ENCODE peak calls at places on chromosomes 5 and 9, in nine cellular contexts. One of them, this sample, is unnamed.

GRCh38 chr9:134344068-134344820 is 18.0 kb downstream of the RXRA start:
- DNase-seq in transverse colon: peak; percentile 50
- DNase-seq in spleen: peak; percentile 87
- DNase-seq in NCI-H460: no peak
- DNase-seq in osteocyte: no peak
- DNase-seq in CD4-positive, alpha-beta T cell: no peak
- DNase-seq in NCI-H1092: no peak
- DNase-seq in NCI-H345: no peak
- DNase-seq in mesenteric fat pad: no peak
- DNase-seq in this sample: no peak

GRCh38 chr5:52693279-52693678 is 94.4 kb upstream of the ITGA1 start:
- DNase-seq in osteocyte: no peak
- DNase-seq in NCI-H1092: no peak
- DNase-seq in mesenteric fat pad: no peak
- DNase-seq in spleen: peak; percentile 75
- DNase-seq in CD4-positive, alpha-beta T cell: peak; percentile 17
- DNase-seq in NCI-H345: no peak
- DNase-seq in transverse colon: peak; percentile 15
- DNase-seq in NCI-H460: peak; percentile 13
- DNase-seq in this sample: no peak

GRCh38 chr5:133939668-133940067 is 28.8 kb downstream of the C5orf15 start:
- DNase-seq in mesenteric fat pad: peak; percentile 18
- DNase-seq in transverse colon: no peak
- DNase-seq in NCI-H1092: no peak
- DNase-seq in NCI-H460: no peak
- DNase-seq in NCI-H345: no peak
- DNase-seq in spleen: no peak
- DNase-seq in CD4-positive, alpha-beta T cell: no peak
- DNase-seq in osteocyte: no peak
- DNase-seq in this sample: no peak

GRCh38 chr9:7536310-7536939 is 263.2 kb downstream of the DMAC1 start:
- DNase-seq in CD4-positive, alpha-beta T cell: no peak
- DNase-seq in transverse colon: peak; percentile 57
- DNase-seq in NCI-H460: peak; percentile 18
- DNase-seq in NCI-H345: peak; percentile 41
- DNase-seq in mesenteric fat pad: no peak
- DNase-seq in osteocyte: no peak
- DNase-seq in NCI-H1092: peak; percentile 52
- DNase-seq in spleen: no peak
- DNase-seq in this sample: peak; percentile 15

GRCh38 chr9:129473523-129474244 is 147.2 kb downstream of the C9orf50 start:
- DNase-seq in mesenteric fat pad: no peak
- DNase-seq in CD4-positive, alpha-beta T cell: no peak
- DNase-seq in transverse colon: no peak
- DNase-seq in osteocyte: no peak
- DNase-seq in NCI-H345: no peak
- DNase-seq in NCI-H1092: no peak
- DNase-seq in NCI-H460: no peak
- DNase-seq in spleen: no peak
- DNase-seq in this sample: no peak

GRCh38 chr9:27784999-27785713 is 211.9 kb upstream of the C9orf72 start:
- DNase-seq in NCI-H460: no peak
- DNase-seq in CD4-positive, alpha-beta T cell: no peak
- DNase-seq in spleen: no peak
- DNase-seq in transverse colon: no peak
- DNase-seq in NCI-H1092: no peak
- DNase-seq in osteocyte: no peak
- DNase-seq in mesenteric fat pad: no peak
- DNase-seq in NCI-H345: no peak
- DNase-seq in this sample: no peak

GRCh38 chr5:177370488-177371119 is 12.9 kb downstream of the RGS14 start:
- DNase-seq in NCI-H460: peak; percentile 90
- DNase-seq in osteocyte: peak; percentile 93
- DNase-seq in mesenteric fat pad: peak; percentile 91
- DNase-seq in transverse colon: peak; percentile 87
- DNase-seq in CD4-positive, alpha-beta T cell: peak; percentile 44
- DNase-seq in NCI-H1092: peak; percentile 67
- DNase-seq in spleen: peak; percentile 95
- DNase-seq in NCI-H345: peak; percentile 89
- DNase-seq in this sample: no peak

GRCh38 chr9:82532504-82532903 is 530.4 kb downstream of the RASEF start:
- DNase-seq in CD4-positive, alpha-beta T cell: no peak
- DNase-seq in spleen: no peak
- DNase-seq in osteocyte: no peak
- DNase-seq in NCI-H345: no peak
- DNase-seq in mesenteric fat pad: no peak
- DNase-seq in NCI-H1092: no peak
- DNase-seq in NCI-H460: no peak
- DNase-seq in transverse colon: no peak
- DNase-seq in this sample: no peak

GRCh38 chr9:113654605-113655193 is 191.2 kb downstream of the RGS3 start:
- DNase-seq in mesenteric fat pad: peak; percentile 90
- DNase-seq in NCI-H1092: no peak
- DNase-seq in NCI-H345: no peak
- DNase-seq in CD4-positive, alpha-beta T cell: no peak
- DNase-seq in spleen: no peak
- DNase-seq in transverse colon: no peak
- DNase-seq in NCI-H460: no peak
- DNase-seq in osteocyte: no peak
- DNase-seq in this sample: no peak

GRCh38 chr5:54718647-54719046 is 201.1 kb downstream of the SNX18 start:
- DNase-seq in NCI-H1092: no peak
- DNase-seq in NCI-H345: no peak
- DNase-seq in transverse colon: no peak
- DNase-seq in mesenteric fat pad: no peak
- DNase-seq in spleen: no peak
- DNase-seq in NCI-H460: no peak
- DNase-seq in osteocyte: no peak
- DNase-seq in CD4-positive, alpha-beta T cell: no peak
- DNase-seq in this sample: no peak

GRCh38 chr5:133059621-133060020 is 7.8 kb downstream of the HSPA4 start:
- DNase-seq in NCI-H1092: no peak
- DNase-seq in NCI-H345: no peak
- DNase-seq in CD4-positive, alpha-beta T cell: no peak
- DNase-seq in NCI-H460: no peak
- DNase-seq in mesenteric fat pad: no peak
- DNase-seq in spleen: no peak
- DNase-seq in osteocyte: no peak
- DNase-seq in transverse colon: no peak
- DNase-seq in this sample: no peak

GRCh38 chr5:150616024-150616470 is 24.4 kb upstream of the SYNPO start:
- DNase-seq in osteocyte: no peak
- DNase-seq in mesenteric fat pad: no peak
- DNase-seq in CD4-positive, alpha-beta T cell: no peak
- DNase-seq in NCI-H345: peak; percentile 15
- DNase-seq in spleen: no peak
- DNase-seq in transverse colon: peak; percentile 82
- DNase-seq in NCI-H1092: peak; percentile 21
- DNase-seq in NCI-H460: no peak
- DNase-seq in this sample: no peak

GRCh38 chr9:94772654-94773303 is 46.3 kb downstream of the AOPEP start:
- DNase-seq in osteocyte: no peak
- DNase-seq in NCI-H460: no peak
- DNase-seq in NCI-H345: peak; percentile 81
- DNase-seq in transverse colon: no peak
- DNase-seq in spleen: no peak
- DNase-seq in CD4-positive, alpha-beta T cell: no peak
- DNase-seq in NCI-H1092: peak; percentile 97
- DNase-seq in mesenteric fat pad: no peak
- DNase-seq in this sample: no peak

GRCh38 chr5:1388383-1388967 is 43.6 kb upstream of the CLPTM1L start:
- DNase-seq in transverse colon: no peak
- DNase-seq in mesenteric fat pad: no peak
- DNase-seq in NCI-H460: no peak
- DNase-seq in NCI-H345: peak; percentile 53
- DNase-seq in NCI-H1092: no peak
- DNase-seq in osteocyte: no peak
- DNase-seq in spleen: no peak
- DNase-seq in CD4-positive, alpha-beta T cell: no peak
- DNase-seq in this sample: no peak

GRCh38 chr9:137218754-137219271 is 3.2 kb downstream of the RNF208 start:
- DNase-seq in NCI-H1092: no peak
- DNase-seq in NCI-H345: no peak
- DNase-seq in osteocyte: no peak
- DNase-seq in CD4-positive, alpha-beta T cell: no peak
- DNase-seq in NCI-H460: peak; percentile 62
- DNase-seq in transverse colon: peak; percentile 62
- DNase-seq in spleen: no peak
- DNase-seq in mesenteric fat pad: no peak
- DNase-seq in this sample: no peak

GRCh38 chr5:79464695-79465332 is 49.1 kb downstream of the HOMER1 start:
- DNase-seq in NCI-H345: peak; percentile 8
- DNase-seq in CD4-positive, alpha-beta T cell: no peak
- DNase-seq in spleen: no peak
- DNase-seq in transverse colon: no peak
- DNase-seq in osteocyte: no peak
- DNase-seq in mesenteric fat pad: no peak
- DNase-seq in NCI-H460: peak; percentile 29
- DNase-seq in NCI-H1092: no peak
- DNase-seq in this sample: peak; percentile 8

GRCh38 chr9:33130501-33130900 is 36.6 kb downstream of the B4GALT1 start:
- DNase-seq in osteocyte: no peak
- DNase-seq in CD4-positive, alpha-beta T cell: no peak
- DNase-seq in NCI-H460: peak; percentile 44
- DNase-seq in NCI-H1092: no peak
- DNase-seq in transverse colon: no peak
- DNase-seq in mesenteric fat pad: peak; percentile 49
- DNase-seq in NCI-H345: no peak
- DNase-seq in spleen: peak; percentile 57
- DNase-seq in this sample: no peak

This sample was measured in GM12864.